ENCODE peak calls at places on chromosomes 11 and 22, in six cellular contexts. J is retinal pigment epithelial cell, L is astrocyte of the cerebellum, R is body of pancreas, O is GM12865, I is AG04450. T is an unnamed sample.

GRCh38 chr22:36860821-36861659 is at the start of gene NCF4:
- DNase-seq in J (no peak), L (no peak), R (peak), O (peak), I (no peak), T (no peak)

GRCh38 chr11:7671347-7671746 is 2.0 kb downstream of the CYB5R2 start:
- DNase-seq in J (no peak), L (no peak), R (no peak), O (no peak), I (no peak), T (no peak)

GRCh38 chr11:35798423-35798822 is 135.8 kb downstream of the TRIM44 start:
- DNase-seq in J (no peak), L (no peak), R (no peak), O (no peak), I (no peak), T (peak)

GRCh38 chr11:118790357-118791014 is 478 bp downstream of the DDX6 start:
- DNase-seq in J (no peak), L (no peak), R (peak), O (peak), I (no peak), T (peak)

GRCh38 chr22:48099671-48100070 is 1337.2 kb downstream of the TBC1D22A start:
- DNase-seq in J (no peak), L (no peak), R (no peak), O (no peak), I (no peak), T (no peak)

GRCh38 chr11:134761361-134761760 is 349.3 kb upstream of the B3GAT1 start:
- DNase-seq in J (no peak), L (no peak), R (no peak), O (no peak), I (no peak), T (no peak)

GRCh38 chr11:34235591-34236071 is 122.2 kb downstream of the ABTB2 start:
- DNase-seq in J (no peak), L (no peak), R (no peak), O (no peak), I (no peak), T (no peak)

GRCh38 chr11:77395460-77396175 is 78.3 kb downstream of the PAK1 start:
- DNase-seq in J (no peak), L (no peak), R (no peak), O (no peak), I (no peak), T (no peak)

GRCh38 chr11:66020618-66021357 is 5.5 kb downstream of the CATSPER1 start:
- DNase-seq in J (no peak), L (no peak), R (peak), O (no peak), I (no peak), T (peak)

GRCh38 chr11:105670811-105671210 is 60.9 kb downstream of the GRIA4 start:
- DNase-seq in J (no peak), L (no peak), R (no peak), O (no peak), I (no peak), T (no peak)

GRCh38 chr11:119692547-119692834 is 36.5 kb downstream of the NECTIN1 start:
- DNase-seq in J (no peak), L (no peak), R (no peak), O (no peak), I (no peak), T (no peak)

GRCh38 chr11:93123351-93123898 is 74.4 kb downstream of the SLC36A4 start:
- DNase-seq in J (peak), L (no peak), R (peak), O (no peak), I (no peak), T (peak)

GRCh38 chr11:118530683-118531596 is at the start of gene TMEM25:
- DNase-seq in J (no peak), L (no peak), R (peak), O (peak), I (no peak), T (peak)

GRCh38 chr11:34313099-34313517 is 44.7 kb downstream of the ABTB2 start:
- DNase-seq in J (no peak), L (no peak), R (peak), O (peak), I (no peak), T (no peak)

GRCh38 chr22:35023692-35024363 is 42.1 kb upstream of the ISX start:
- DNase-seq in J (no peak), L (no peak), R (peak), O (peak), I (no peak), T (peak)

GRCh38 chr11:15641191-15641810 is 526.6 kb downstream of the INSC start:
- DNase-seq in J (no peak), L (no peak), R (no peak), O (peak), I (no peak), T (no peak)

GRCh38 chr11:112237451-112237850 is 11.2 kb downstream of the PTS start:
- DNase-seq in J (no peak), L (no peak), R (no peak), O (no peak), I (no peak), T (no peak)

GRCh38 chr11:103035656-103036434 is 56.1 kb downstream of the DCUN1D5 start:
- DNase-seq in J (peak), L (peak), R (peak), O (peak), I (peak), T (peak)

GRCh38 chr22:22103078-22103593 is 120.5 kb upstream of the TOP3B start:
- DNase-seq in J (no peak), L (no peak), R (no peak), O (peak), I (no peak), T (peak)

GRCh38 chr11:114279778-114280532 is 16.2 kb upstream of the NNMT start:
- DNase-seq in J (no peak), L (no peak), R (no peak), O (no peak), I (no peak), T (peak)

GRCh38 chr11:74206746-74207145 is 35.7 kb downstream of the PPME1 start:
- DNase-seq in J (peak), L (no peak), R (no peak), O (no peak), I (no peak), T (no peak)

GRCh38 chr22:24486501-24486921 is 8.6 kb upstream of the UPB1 start:
- DNase-seq in J (peak), L (peak), R (no peak), O (peak), I (no peak), T (peak)

GRCh38 chr11:57546869-57547518 is 9.6 kb downstream of the SMTNL1 start:
- DNase-seq in J (no peak), L (no peak), R (no peak), O (peak), I (no peak), T (peak)

GRCh38 chr11:134173296-134173695 is 50.5 kb downstream of the NCAPD3 start:
- DNase-seq in J (no peak), L (no peak), R (no peak), O (no peak), I (no peak), T (no peak)

GRCh38 chr11:94738746-94739145 is 29.4 kb upstream of the AMOTL1 start:
- DNase-seq in J (no peak), L (no peak), R (no peak), O (no peak), I (no peak), T (no peak)

DNA sequence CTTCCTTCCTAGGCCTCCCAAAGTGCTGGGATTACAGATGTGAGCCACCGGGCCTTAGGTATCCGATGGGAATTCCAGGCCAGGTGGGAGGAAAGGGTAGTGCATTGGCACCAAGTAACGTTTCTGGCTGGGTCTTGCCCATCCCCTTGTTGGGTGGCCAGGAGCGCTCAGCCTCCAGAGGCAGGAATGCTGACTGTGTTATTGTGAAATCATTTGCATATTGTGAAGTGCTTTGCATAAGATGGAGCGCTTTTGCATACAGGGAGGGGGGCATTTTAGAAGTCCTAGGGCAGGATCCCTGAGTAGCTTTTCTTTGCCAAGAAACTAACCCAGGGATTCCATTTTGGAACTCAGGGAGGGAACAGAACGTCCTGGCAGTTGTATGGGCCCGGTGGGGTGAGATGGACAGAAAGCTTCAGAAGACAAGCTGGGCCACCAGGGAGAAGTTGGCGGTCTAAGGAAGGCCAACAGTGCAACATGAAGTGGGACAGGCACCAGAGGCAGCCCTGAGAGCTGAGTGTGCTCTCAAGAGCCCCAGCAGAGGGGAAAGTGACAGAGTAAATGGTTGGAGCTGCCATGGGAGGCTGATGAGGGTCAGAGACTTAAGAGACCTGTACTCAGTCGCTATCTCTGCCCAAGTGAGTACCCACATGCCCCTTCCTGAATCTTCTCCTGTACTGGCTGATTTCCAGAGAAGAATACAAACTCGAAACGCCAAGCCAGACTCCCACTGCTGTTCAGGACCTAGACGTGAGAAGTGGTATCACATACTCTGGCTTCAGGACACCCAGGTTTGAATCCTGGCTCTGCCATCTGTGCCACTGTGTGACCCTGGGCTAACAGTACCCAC is 1.3 kb upstream of the SLC39A13 start:
- DNase-seq in J (no peak), L (no peak), R (no peak), O (peak), I (no peak), T (peak)
- TF ChIP-seq CTCF in J (no peak), L (no peak), R (no peak), O (no peak), I (peak), T (no peak)

DNA sequence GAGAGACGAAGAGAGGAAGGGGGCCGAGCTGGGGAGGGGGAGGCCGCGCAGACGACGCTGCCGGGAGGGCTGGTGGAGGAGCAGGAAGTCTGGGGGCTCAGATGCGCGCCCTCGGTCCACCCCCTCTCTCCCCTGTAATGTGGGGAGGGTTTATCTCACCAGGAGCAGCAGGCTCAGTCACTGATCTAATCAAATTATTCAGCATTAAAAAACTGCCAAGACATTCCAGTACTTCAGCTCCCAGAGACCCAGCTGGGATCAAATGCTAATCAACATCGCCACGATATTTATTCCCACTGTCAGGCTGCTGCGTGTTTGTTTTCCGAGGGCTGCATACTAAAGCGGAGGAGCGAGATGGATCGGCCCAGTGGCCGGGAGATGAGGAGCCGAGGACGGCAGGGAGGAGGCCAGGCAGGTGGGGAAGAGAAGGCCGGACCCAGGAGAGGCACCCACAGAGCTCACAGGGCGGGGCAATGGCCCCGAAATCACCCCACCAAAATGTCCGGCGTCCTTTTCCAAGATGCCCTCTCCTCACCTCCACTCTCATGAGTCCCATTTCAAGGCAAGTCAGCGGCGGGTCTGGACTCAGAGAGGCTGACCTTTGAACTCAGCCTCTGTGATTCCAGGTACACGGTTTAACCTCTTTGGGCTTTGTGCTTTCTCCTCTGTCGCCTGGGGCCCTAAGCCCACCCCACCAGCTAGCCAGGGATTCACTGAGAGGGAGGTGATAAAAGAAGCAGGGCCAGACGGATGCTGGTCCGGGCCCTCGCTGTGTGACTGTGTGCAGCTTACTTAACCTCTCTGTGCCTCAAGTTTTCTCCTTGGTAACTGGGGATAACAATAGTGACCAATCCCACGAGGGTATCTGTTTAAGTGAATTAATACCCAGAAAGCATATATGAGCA is 502.1 kb downstream of the MN1 start:
- DNase-seq in J (no peak), L (peak), R (no peak), O (no peak), I (no peak), T (no peak)
- H3K4me3 ChIP-seq in J (peak), L (peak), R (no peak), O (no peak), I (peak), T (no peak)

GRCh38 chr22:38506118-38506962 is at the start of gene DDX17:
- DNase-seq in J (peak), L (peak), R (peak), O (peak), I (peak), T (peak)

GRCh38 chr22:38501797-38502672 is 4.1 kb downstream of the DDX17 start:
- DNase-seq in J (no peak), L (no peak), R (no peak), O (no peak), I (no peak), T (no peak)

GRCh38 chr22:38503021-38503420 is 3.1 kb downstream of the DDX17 start:
- DNase-seq in J (no peak), L (no peak), R (no peak), O (no peak), I (no peak), T (no peak)

GRCh38 chr22:38505595-38506117 is 455 bp downstream of the DDX17 start:
- DNase-seq in J (no peak), L (peak), R (peak), O (peak), I (no peak), T (peak)

DNA sequence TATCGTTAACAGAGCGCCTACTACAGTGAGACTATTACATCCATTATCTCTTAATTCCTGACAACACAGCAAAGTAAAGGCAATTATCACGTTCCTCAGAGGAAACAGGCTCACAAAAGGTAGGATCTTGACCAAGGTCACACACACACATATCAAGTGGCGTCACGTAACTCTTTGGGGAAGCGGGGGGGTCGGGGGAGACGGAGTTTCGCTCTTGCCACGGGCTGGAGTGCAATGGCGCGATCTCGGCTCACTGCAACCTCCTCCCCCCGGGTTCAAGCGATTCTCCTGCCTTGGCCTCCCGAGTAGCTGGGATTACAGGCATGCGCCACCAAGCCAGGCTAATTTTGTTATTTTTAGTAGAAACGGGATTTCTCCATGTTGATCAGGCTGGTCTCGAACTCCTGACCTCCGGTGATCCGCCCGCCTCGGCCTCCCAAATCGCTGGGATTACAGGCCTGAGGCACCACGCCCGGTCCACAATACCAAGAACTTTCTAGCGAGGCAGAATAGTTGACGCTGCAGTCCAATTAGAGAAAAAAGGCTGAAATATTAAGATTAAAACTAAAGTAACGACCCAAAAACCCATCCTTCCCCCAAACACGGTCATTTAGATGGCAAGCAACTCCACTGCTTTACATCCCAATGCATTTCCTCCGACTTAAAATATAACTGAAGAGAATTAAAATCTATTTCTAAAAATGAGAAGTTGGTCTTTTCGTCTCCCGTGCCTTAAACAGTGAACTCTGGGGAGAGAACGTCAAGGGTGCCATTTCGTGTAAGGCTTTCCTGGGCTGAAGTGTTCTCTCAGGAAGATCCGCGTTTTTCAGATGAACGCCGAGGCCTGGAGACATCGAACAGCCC is 1.1 kb downstream of the DDX17 start:
- DNase-seq in J (no peak), L (no peak), R (peak), O (peak), I (no peak), T (peak)
- TF ChIP-seq CTCF in J (no peak), L (no peak), R (no peak), O (no peak), I (no peak), T (no peak)

GRCh38 chr11:9219572-9219971 is 45.6 kb downstream of the DENND5A start:
- DNase-seq in J (peak), L (peak), R (no peak), O (no peak), I (peak), T (peak)
- H3K4me3 ChIP-seq in J (no peak), L (no peak), R (no peak), O (no peak), I (no peak), T (no peak)

DNA sequence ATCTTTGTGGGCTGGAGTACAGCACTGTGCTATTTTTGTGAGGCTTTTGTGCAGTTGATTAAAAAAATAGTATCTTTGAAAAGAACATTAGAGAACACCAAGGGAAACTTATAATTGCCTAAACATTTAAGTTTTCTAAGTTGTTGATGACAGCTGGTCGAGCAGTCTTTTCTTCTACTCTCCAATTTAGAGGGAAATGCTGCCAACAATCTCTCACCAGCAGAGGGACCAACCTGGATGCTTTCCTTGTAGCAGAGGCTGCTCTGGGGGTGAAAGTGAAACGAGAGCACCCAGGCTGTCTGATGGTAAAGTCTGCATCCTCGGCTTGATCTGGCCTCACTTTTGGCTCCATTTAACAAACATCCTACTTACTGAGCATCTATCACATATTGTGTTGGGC is 1286.5 kb upstream of the TENM4 start:
- DNase-seq in J (no peak), L (peak), R (no peak), O (peak), I (no peak), T (peak)
- TF ChIP-seq CTCF in J (peak), L (peak), R (no peak), O (peak), I (peak), T (peak)

GRCh38 chr11:122091850-122092249 is 24.2 kb downstream of the BLID start:
- DNase-seq in J (no peak), L (no peak), R (no peak), O (no peak), I (no peak), T (no peak)
- H3K4me3 ChIP-seq in J (no peak), L (no peak), R (no peak), O (no peak), I (no peak), T (no peak)

T was measured in fibroblast of pulmonary artery.